ENCODE peak calls at places on chromosomes 7 and 10, in ten cellular contexts. C is AG10803, E is psoas muscle, F is fibroblast of the aortic adventitia, A is BJ, I is lower lobe of right lung, R is GM20000, Z is lung, B is cardiac fibroblast, L is mesothelial cell of epicardium. W is an unnamed sample.

GRCh38 chr7:102471791-102472125 is 7.0 kb downstream of the POLR2J start:
- DNase-seq in A (no peak), C (no peak), R (no peak), Z (no peak), L (no peak), E (peak), B (no peak), I (no peak), F (no peak), W (peak)

GRCh38 chr7:134126937-134127848 is at the start of gene LRGUK:
- DNase-seq in B (peak), F (peak), I (peak), A (peak), R (peak), E (peak), Z (peak), L (peak), C (peak), W (peak)

GRCh38 chr7:139734395-139734794 is 43.4 kb downstream of the HIPK2 start:
- DNase-seq in C (peak), B (peak), Z (no peak), I (no peak), F (peak), R (no peak), L (no peak), A (no peak), E (no peak), W (no peak)

GRCh38 chr10:35641430-35642015 is 573 bp downstream of the FZD8 start:
- DNase-seq in E (no peak), C (peak), A (no peak), F (peak), I (no peak), Z (no peak), L (peak), R (peak), B (peak), W (no peak)

GRCh38 chr10:132860527-132860926 is 74.6 kb upstream of the NKX6-2 start:
- DNase-seq in R (no peak), I (peak), A (no peak), B (no peak), E (no peak), C (no peak), Z (no peak), F (no peak), L (peak), W (peak)

GRCh38 chr10:6343321-6344010 is 140.7 kb downstream of the PFKFB3 start:
- DNase-seq in R (no peak), Z (no peak), B (no peak), C (peak), I (no peak), A (no peak), L (no peak), E (no peak), F (no peak), W (no peak)

GRCh38 chr10:22477365-22478287 is 132.3 kb downstream of the SPAG6 start:
- DNase-seq in A (no peak), F (no peak), Z (no peak), C (no peak), L (no peak), B (no peak), R (no peak), I (no peak), E (no peak), W (no peak)

GRCh38 chr10:75021851-75022250 is 89.6 kb upstream of the SAMD8 start:
- DNase-seq in I (no peak), B (no peak), Z (no peak), C (no peak), A (no peak), F (no peak), E (no peak), L (no peak), R (no peak), W (no peak)

GRCh38 chr7:34158754-34159153 is 253.4 kb downstream of the BMPER start:
- DNase-seq in L (no peak), I (no peak), Z (no peak), E (peak), A (no peak), R (no peak), F (no peak), C (no peak), B (no peak), W (no peak)
- TF ChIP-seq CTCF in L (no peak), I (no peak), Z (no peak), E (peak), A (no peak), R (no peak), F (peak), C (no peak), B (no peak), W (no peak)

GRCh38 chr10:78914502-78915330 is 154.1 kb upstream of the ZMIZ1 start:
- DNase-seq in R (no peak), E (no peak), L (no peak), Z (no peak), B (no peak), C (peak), A (peak), I (no peak), F (peak), W (no peak)
- TF ChIP-seq CTCF in R (no peak), E (no peak), L (no peak), Z (no peak), B (no peak), C (peak), A (no peak), I (no peak), F (no peak), W (no peak)

DNA sequence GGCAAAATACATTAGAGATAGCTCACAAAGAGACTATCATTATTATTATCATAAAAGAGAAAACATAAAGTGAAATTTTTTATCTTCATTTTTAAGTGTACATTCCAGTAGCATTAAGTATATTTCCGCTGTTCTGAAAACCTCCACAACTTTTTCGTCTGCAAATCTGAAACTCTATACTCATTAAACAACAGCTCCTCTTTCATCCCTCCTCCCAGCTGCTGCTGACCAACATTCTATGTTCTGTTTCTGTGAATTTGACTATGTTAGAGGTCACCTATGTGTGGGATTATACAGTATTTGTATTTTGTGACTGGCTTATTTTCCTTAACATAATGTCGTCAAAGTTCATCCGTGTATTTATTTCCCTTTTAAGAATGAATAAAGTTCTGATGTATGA is 429.3 kb upstream of the TPK1 start:
- DNase-seq in F (no peak), A (no peak), E (no peak), B (no peak), I (no peak), Z (no peak), C (no peak), R (no peak), L (no peak), W (no peak)
- TF ChIP-seq CTCF in F (no peak), A (no peak), E (no peak), B (no peak), I (no peak), Z (no peak), C (no peak), R (no peak), L (no peak), W (no peak)

GRCh38 chr10:120583424-120584108 is 126.5 kb downstream of the PLPP4 start:
- DNase-seq in B (no peak), I (no peak), A (no peak), Z (no peak), R (no peak), F (peak), L (no peak), E (no peak), C (no peak), W (no peak)

GRCh38 chr10:120588311-120588710 is 131.3 kb downstream of the PLPP4 start:
- DNase-seq in Z (no peak), L (no peak), F (no peak), E (no peak), A (no peak), R (no peak), B (no peak), I (no peak), C (no peak), W (no peak)

GRCh38 chr10:120584786-120585185 is 127.8 kb downstream of the PLPP4 start:
- DNase-seq in L (no peak), A (no peak), R (no peak), E (no peak), B (no peak), F (no peak), I (no peak), C (no peak), Z (no peak), W (no peak)

GRCh38 chr10:120587061-120587460 is 130.0 kb downstream of the PLPP4 start:
- DNase-seq in A (no peak), I (no peak), R (no peak), F (no peak), E (no peak), Z (no peak), L (no peak), C (no peak), B (no peak), W (no peak)

GRCh38 chr10:120586471-120586872 is 129.4 kb downstream of the PLPP4 start:
- DNase-seq in B (peak), R (no peak), L (no peak), I (no peak), E (no peak), A (peak), C (peak), Z (no peak), F (peak), W (no peak)
- TF ChIP-seq CTCF in B (no peak), R (no peak), L (no peak), I (no peak), E (no peak), A (no peak), C (no peak), Z (no peak), F (no peak), W (no peak)